ENCODE peak calls at places on chromosomes 11 and 22, in six cellular contexts. P is AG09309; J is NCI-H2029; K is DND-41; V is activated CD8-positive, alpha-beta memory T cell treated with anti-CD3 and anti-CD28 coated beads for 24 hours; I is CD8-positive, alpha-beta memory T cell. H is an unnamed sample.

GRCh38 chr22:30252411-30253204 is 6.0 kb upstream of the LIF start:
- DNase-seq in P (no peak), J (no peak), K (no peak), V (no peak), I (no peak), H (no peak)

GRCh38 chr11:126115820-126116319 is 53.2 kb upstream of the CDON start:
- DNase-seq in P (peak; percentile 52), J (peak; percentile 96), K (no peak), V (no peak), I (no peak), H (peak; percentile 41)

GRCh38 chr11:46529086-46529905 is 64.5 kb downstream of the AMBRA1 start:
- DNase-seq in P (no peak), J (peak; percentile 31), K (peak; percentile 77), V (peak; percentile 85), I (peak; percentile 56), H (no peak)

GRCh38 chr11:34625576-34625975 is 4.7 kb downstream of the EHF start:
- DNase-seq in P (no peak), J (no peak), K (no peak), V (no peak), I (no peak), H (no peak)

GRCh38 chr11:27524155-27524554 is 17.6 kb upstream of the LIN7C start:
- DNase-seq in P (no peak), J (no peak), K (no peak), V (no peak), I (no peak), H (peak; percentile 38)

GRCh38 chr11:72100462-72100861 is 2.6 kb downstream of the LAMTOR1 start:
- DNase-seq in P (no peak), J (no peak), K (no peak), V (no peak), I (no peak), H (no peak)

GRCh38 chr22:47544696-47545095 is 782.2 kb downstream of the TBC1D22A start:
- DNase-seq in P (no peak), J (no peak), K (no peak), V (peak; percentile 32), I (no peak), H (no peak)

GRCh38 chr11:68810164-68810563 is 31.6 kb downstream of the CPT1A start:
- DNase-seq in P (no peak), J (no peak), K (no peak), V (no peak), I (no peak), H (no peak)

GRCh38 chr11:70556884-70557741 is 158.8 kb downstream of the CTTN start:
- DNase-seq in P (no peak), J (no peak), K (no peak), V (no peak), I (no peak), H (no peak)

GRCh38 chr11:1375161-1375954 is 14.4 kb upstream of the BRSK2 start:
- DNase-seq in P (no peak), J (no peak), K (no peak), V (no peak), I (no peak), H (no peak)

GRCh38 chr11:119195680-119196079 is 10.4 kb downstream of the NHERF4 start:
- DNase-seq in P (no peak), J (peak; percentile 66), K (no peak), V (no peak), I (no peak), H (no peak)

GRCh38 chr11:86621854-86622253 is 50.6 kb downstream of the ME3 start:
- DNase-seq in P (no peak), J (no peak), K (no peak), V (no peak), I (no peak), H (no peak)

GRCh38 chr11:72736452-72737069 is 15.6 kb downstream of the ARAP1 start:
- DNase-seq in P (no peak), J (no peak), K (peak; percentile 64), V (peak; percentile 80), I (peak; percentile 68), H (no peak)

GRCh38 chr11:61899146-61899841 is 7.9 kb upstream of the FADS3 start:
- DNase-seq in P (no peak), J (peak; percentile 54), K (peak; percentile 91), V (peak; percentile 99), I (peak; percentile 87), H (no peak)

GRCh38 chr11:71272161-71272560 is 19.8 kb upstream of the SHANK2 start:
- DNase-seq in P (no peak), J (no peak), K (no peak), V (peak; percentile 26), I (no peak), H (no peak)

GRCh38 chr11:1292018-1292643 is 17.3 kb downstream of the TOLLIP start:
- DNase-seq in P (no peak), J (no peak), K (no peak), V (no peak), I (no peak), H (no peak)

GRCh38 chr11:2803186-2804057 is 82.2 kb downstream of the CDKN1C start:
- DNase-seq in P (no peak), J (no peak), K (no peak), V (no peak), I (no peak), H (no peak)

GRCh38 chr11:78392854-78393253 is 24.8 kb downstream of the GAB2 start:
- DNase-seq in P (no peak), J (no peak), K (no peak), V (no peak), I (no peak), H (no peak)

GRCh38 chr11:124740277-124740882 is 638 bp downstream of the NRGN start:
- DNase-seq in P (no peak), J (no peak), K (no peak), V (peak; percentile 74), I (peak; percentile 37), H (no peak)